ENCODE peak calls at places on chromosomes 1 and 21, in four cellular contexts. X, G, J and Z are unnamed samples.

GRCh38 chr1:39788426-39788757 is 273 bp downstream of the BMP8B start:
- DNase-seq in X (no peak), G (no peak), J (no peak), Z (no peak)

GRCh38 chr1:7755448-7755847 is 15.6 kb upstream of the VAMP3 start:
- DNase-seq in X (peak), G (peak), J (no peak), Z (peak)

GRCh38 chr1:88074661-88075060 is 609.4 kb upstream of the PKN2 start:
- DNase-seq in X (no peak), G (no peak), J (no peak), Z (no peak)

GRCh38 chr21:33441489-33442477 is 38.0 kb downstream of the TMEM50B start:
- DNase-seq in X (peak), G (peak), J (no peak), Z (peak)

GRCh38 chr21:44917446-44918106 is 3.1 kb downstream of the ITGB2 start:
- DNase-seq in X (no peak), G (no peak), J (no peak), Z (no peak)

GRCh38 chr1:204077979-204078696 is 5.2 kb downstream of the SOX13 start:
- DNase-seq in X (peak), G (no peak), J (peak), Z (no peak)

GRCh38 chr1:211632808-211633522 is 42.5 kb downstream of the NEK2 start:
- DNase-seq in X (peak), G (peak), J (no peak), Z (peak)

GRCh38 chr1:100810360-100810759 is 84.3 kb downstream of the EXTL2 start:
- DNase-seq in X (peak), G (peak), J (no peak), Z (peak)

GRCh38 chr1:168261390-168261789 is 19.3 kb upstream of the TBX19 start:
- DNase-seq in X (peak), G (peak), J (no peak), Z (peak)

DNA sequence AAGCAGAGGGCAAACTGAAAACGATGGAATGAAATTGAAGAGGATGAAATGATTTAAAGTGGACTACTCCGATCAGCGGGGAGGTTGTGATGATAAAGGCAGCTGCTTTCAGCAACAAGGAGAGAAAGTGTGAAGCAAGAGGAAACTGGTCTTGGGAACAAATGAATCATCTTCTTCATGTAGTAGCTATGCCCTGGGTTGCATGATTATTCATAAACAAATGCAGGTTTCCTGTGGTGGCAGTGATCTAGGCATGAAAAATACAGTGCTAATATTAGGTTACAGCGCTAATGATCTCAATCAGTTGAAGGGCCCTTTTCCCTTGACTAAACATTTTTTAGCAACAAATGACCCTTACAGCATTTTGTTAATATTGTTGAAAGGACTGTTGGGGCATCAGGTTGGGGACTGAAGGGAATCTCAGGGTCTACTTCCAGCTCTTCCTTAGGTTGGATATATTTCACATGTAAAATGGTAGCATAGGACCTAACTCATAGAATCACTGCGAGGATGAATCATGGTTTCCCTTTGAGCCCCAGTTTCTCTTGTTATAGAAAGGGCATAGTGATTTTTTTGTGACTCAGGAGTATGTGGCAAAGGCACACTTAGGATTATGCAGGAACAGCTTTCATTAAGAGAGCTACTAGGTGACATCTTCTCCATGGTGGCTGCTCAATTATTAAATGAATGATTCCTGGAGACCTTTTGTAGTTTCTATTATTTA is 1.9 kb upstream of the ZFYVE9 start:
- DNase-seq in X (peak), G (peak), J (no peak), Z (peak)
- H3K4me3 ChIP-seq in X (no peak), G (peak), J (no peak), Z (peak)

DNA sequence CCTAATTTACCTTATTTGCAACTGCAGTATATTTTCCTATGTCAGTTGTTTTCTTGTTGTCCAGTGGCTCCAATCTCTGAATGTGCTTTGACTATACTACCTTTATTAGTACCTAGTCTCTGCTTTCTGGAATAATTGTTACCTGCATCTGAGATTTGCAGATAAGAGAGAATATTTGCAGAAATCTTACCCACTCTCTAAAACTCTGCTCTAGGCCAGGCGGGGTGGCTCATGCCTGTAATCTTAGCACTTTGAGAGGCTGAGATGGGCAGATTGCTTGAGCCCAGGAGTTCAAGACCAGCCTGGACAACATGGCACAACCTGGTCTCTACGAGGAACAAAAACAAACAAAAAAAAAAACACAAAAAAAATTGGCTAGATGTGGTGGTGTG is 2.0 kb upstream of the SYDE2 start:
- DNase-seq in X (no peak), G (no peak), J (no peak), Z (no peak)
- H3K4me3 ChIP-seq in X (no peak), G (no peak), J (no peak), Z (no peak)

GRCh38 chr1:178531897-178532296 is 19.0 kb downstream of the TEX35 start:
- DNase-seq in X (no peak), G (peak), J (no peak), Z (no peak)

GRCh38 chr1:178528963-178529355 is 16.1 kb downstream of the TEX35 start:
- DNase-seq in X (no peak), G (no peak), J (no peak), Z (no peak)

GRCh38 chr1:178529364-178530036 is 16.6 kb downstream of the TEX35 start:
- DNase-seq in X (no peak), G (no peak), J (no peak), Z (no peak)

GRCh38 chr1:178530037-178530402 is 17.1 kb downstream of the TEX35 start:
- DNase-seq in X (peak), G (peak), J (no peak), Z (peak)

GRCh38 chr1:178530520-178530919 is 17.6 kb downstream of the TEX35 start:
- DNase-seq in X (peak), G (peak), J (no peak), Z (no peak)
- H3K4me3 ChIP-seq in X (no peak), G (no peak), J (no peak), Z (no peak)

GRCh38 chr21:43362928-43363314 is 64.0 kb downstream of the SIK1 start:
- DNase-seq in X (no peak), G (no peak), J (no peak), Z (no peak)
- H3K4me3 ChIP-seq in X (no peak), G (no peak), J (no peak), Z (no peak)

GRCh38 chr1:205484985-205485967 is 19.2 kb upstream of the CDK18 start:
- DNase-seq in X (peak), G (peak), J (peak), Z (peak)
- H3K4me3 ChIP-seq in X (no peak), G (no peak), J (no peak), Z (no peak)

GRCh38 chr1:170935231-170935630 is at the start of gene MROH9:
- DNase-seq in X (no peak), G (no peak), J (no peak), Z (no peak)

GRCh38 chr1:170929412-170929834 is 5.9 kb upstream of the MROH9 start:
- DNase-seq in X (no peak), G (peak), J (no peak), Z (peak)

GRCh38 chr1:170931650-170932049 is 3.7 kb upstream of the MROH9 start:
- DNase-seq in X (no peak), G (no peak), J (no peak), Z (no peak)

GRCh38 chr1:170929835-170930554 is 5.3 kb upstream of the MROH9 start:
- DNase-seq in X (peak), G (peak), J (peak), Z (peak)

GRCh38 chr1:170932236-170932635 is 3.1 kb upstream of the MROH9 start:
- DNase-seq in X (no peak), G (no peak), J (no peak), Z (no peak)
- H3K4me3 ChIP-seq in X (no peak), G (no peak), J (no peak), Z (no peak)

GRCh38 chr1:208045410-208046252 is 134.7 kb upstream of the CD34 start:
- DNase-seq in X (no peak), G (no peak), J (no peak), Z (no peak)
- H3K4me3 ChIP-seq in X (no peak), G (no peak), J (no peak), Z (no peak)